ENCODE peak calls at places on chromosomes 16 and 17, in five cellular contexts. G is choroid plexus epithelial cell, E is foreskin fibroblast, N is Panc1, L is AG04450. O is an unnamed sample.

GRCh38 chr17:44272321-44272951 is 4.5 kb upstream of the SLC4A1 start:
- DNase-seq in G (no peak), N (no peak), E (no peak), L (no peak), O (no peak)

GRCh38 chr17:55381017-55381770 is 40.4 kb downstream of the MMD start:
- DNase-seq in E (no peak), L (no peak), G (no peak), N (no peak), O (no peak)

GRCh38 chr16:89193021-89193575 is 7.2 kb downstream of the SLC22A31 start:
- DNase-seq in E (peak; percentile 91), L (no peak), N (no peak), G (no peak), O (no peak)

GRCh38 chr17:73362697-73363096 is 50.9 kb upstream of the CDC42EP4 start:
- DNase-seq in L (no peak), G (no peak), N (no peak), E (no peak), O (no peak)

GRCh38 chr16:55257971-55258613 is 65.9 kb upstream of the IRX6 start:
- DNase-seq in G (peak; percentile 48), E (peak; percentile 46), N (no peak), L (no peak), O (peak; percentile 14)

GRCh38 chr16:57620316-57621231 is 7.9 kb upstream of the ADGRG1 start:
- DNase-seq in L (no peak), E (no peak), G (no peak), N (no peak), O (no peak)

GRCh38 chr17:1474402-1475189 is 17.9 kb downstream of the MYO1C start:
- DNase-seq in G (no peak), L (no peak), E (no peak), N (no peak), O (no peak)

GRCh38 chr17:16215965-16216316 is 607 bp upstream of the NCOR1 start:
- DNase-seq in N (no peak), E (peak; percentile 71), L (no peak), G (no peak), O (no peak)

GRCh38 chr17:38703742-38704644 is 1.1 kb upstream of the MLLT6 start:
- DNase-seq in N (no peak), G (peak; percentile 27), E (peak; percentile 60), L (no peak), O (no peak)

GRCh38 chr16:69057400-69058378 is 47.8 kb upstream of the HAS3 start:
- DNase-seq in L (no peak), G (peak; percentile 81), E (peak; percentile 92), N (peak; percentile 73), O (no peak)

GRCh38 chr17:72151565-72152391 is 31.0 kb downstream of the SOX9 start:
- DNase-seq in G (peak; percentile 38), N (peak; percentile 82), E (peak; percentile 86), L (no peak), O (no peak)

GRCh38 chr16:54180421-54181359 is 105.9 kb downstream of the IRX3 start:
- DNase-seq in G (no peak), L (no peak), E (no peak), N (no peak), O (no peak)

GRCh38 chr16:69709456-69710084 is 16.8 kb downstream of the NQO1 start:
- DNase-seq in N (no peak), L (no peak), G (peak; percentile 81), E (peak; percentile 78), O (peak; percentile 48)

GRCh38 chr17:56593741-56594527 is 435 bp downstream of the NOG start:
- DNase-seq in N (no peak), E (peak; percentile 84), L (no peak), G (peak; percentile 61), O (no peak)

GRCh38 chr16:25260416-25260815 is 2.8 kb upstream of the ZKSCAN2 start:
- DNase-seq in G (no peak), L (no peak), N (no peak), E (no peak), O (no peak)

GRCh38 chr17:2542056-2542455 is 30.4 kb upstream of the METTL16 start:
- DNase-seq in N (no peak), L (no peak), E (no peak), G (no peak), O (no peak)

GRCh38 chr16:54040480-54040879 is 246.1 kb downstream of the IRX3 start:
- DNase-seq in L (no peak), G (no peak), N (no peak), E (no peak), O (no peak)

GRCh38 chr16:15996432-15997109 is 47.2 kb downstream of the ABCC1 start:
- DNase-seq in G (peak; percentile 91), E (peak; percentile 95), L (peak; percentile 73), N (peak; percentile 99), O (peak; percentile 87)

GRCh38 chr16:71249399-71249798 is 18.9 kb upstream of the HYDIN start:
- DNase-seq in G (no peak), E (no peak), L (no peak), N (no peak), O (no peak)

GRCh38 chr17:68603027-68603426 is 1.9 kb upstream of the FAM20A start:
- DNase-seq in N (no peak), E (no peak), G (no peak), L (no peak), O (no peak)

GRCh38 chr17:62017912-62018311 is 47.2 kb downstream of the MED13 start:
- DNase-seq in N (no peak), L (no peak), G (peak; percentile 35), E (peak; percentile 39), O (no peak)

GRCh38 chr16:79150128-79150527 is 450.4 kb downstream of the MAF start:
- DNase-seq in L (no peak), N (no peak), E (no peak), G (no peak), O (no peak)

GRCh38 chr17:73401911-73402310 is 90.1 kb upstream of the CDC42EP4 start:
- DNase-seq in G (peak; percentile 91), L (no peak), N (no peak), E (peak; percentile 18), O (no peak)

GRCh38 chr17:50304781-50305404 is 30.6 kb downstream of the TMEM92 start:
- DNase-seq in E (peak; percentile 42), L (no peak), G (peak; percentile 43), N (no peak), O (no peak)

GRCh38 chr17:34820922-34821321 is 140.3 kb downstream of the CCT6B start:
- DNase-seq in N (no peak), E (no peak), G (no peak), L (no peak), O (no peak)

GRCh38 chr17:40344321-40345160 is 20.0 kb downstream of the GJD3 start:
- DNase-seq in G (no peak), L (no peak), E (no peak), N (no peak), O (no peak)

GRCh38 chr16:84726670-84727467 is 27.1 kb downstream of the USP10 start:
- DNase-seq in E (no peak), G (no peak), L (no peak), N (no peak), O (no peak)

GRCh38 chr17:8189711-8190477 is at the start of gene BORCS6:
- DNase-seq in E (peak; percentile 99), G (peak; percentile 99), N (peak; percentile 89), L (peak; percentile 97), O (peak; percentile 96)
- TF ChIP-seq CTCF in E (no peak), G (peak; percentile 2), N (no peak), L (peak; percentile 8), O (no peak)

DNA sequence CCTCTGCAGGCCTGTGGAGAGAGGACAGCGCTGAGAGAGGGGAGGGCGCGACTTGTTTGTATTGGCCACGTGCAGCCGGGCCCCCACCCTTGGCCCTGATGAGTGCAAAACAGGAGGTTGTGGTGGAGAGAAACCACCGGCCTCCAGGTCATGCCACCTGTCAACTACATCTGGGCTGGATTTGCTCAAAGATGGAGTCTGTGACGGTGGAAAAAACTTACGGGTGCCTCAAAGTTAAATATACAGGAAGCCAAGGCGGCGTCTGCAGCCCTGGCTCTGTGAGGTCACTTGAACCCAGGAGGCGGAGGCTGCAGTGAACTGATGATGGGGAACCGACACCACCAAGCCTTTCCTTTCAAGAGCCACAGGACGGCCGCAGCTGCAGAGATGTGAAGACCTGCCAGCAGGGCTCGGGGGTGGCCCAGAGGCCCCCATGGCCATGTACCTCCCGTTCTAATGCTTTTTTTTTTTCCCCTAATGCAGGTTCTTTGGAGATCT is 15.6 kb downstream of the C16orf74 start:
- DNase-seq in N (no peak), G (no peak), E (no peak), L (no peak), O (no peak)
- H3K4me3 ChIP-seq in N (no peak overlapping the region), G (no peak overlapping the region), E (no peak overlapping the region), L (no peak overlapping the region), O (no peak overlapping the region)

GRCh38 chr17:45925311-45925710 is 31.0 kb downstream of the MAPT start:
- DNase-seq in N (no peak), L (no peak), E (no peak), G (no peak), O (no peak)

GRCh38 chr17:45931677-45932076 is 37.3 kb downstream of the MAPT start:
- DNase-seq in N (no peak), L (no peak), E (no peak), G (no peak), O (no peak)

GRCh38 chr17:45930420-45930951 is 36.1 kb downstream of the MAPT start:
- DNase-seq in N (no peak), E (no peak), L (no peak), G (no peak), O (no peak)

GRCh38 chr17:45927247-45927646 is 32.9 kb downstream of the MAPT start:
- DNase-seq in E (no peak), L (no peak), G (no peak), N (no peak), O (no peak)

DNA sequence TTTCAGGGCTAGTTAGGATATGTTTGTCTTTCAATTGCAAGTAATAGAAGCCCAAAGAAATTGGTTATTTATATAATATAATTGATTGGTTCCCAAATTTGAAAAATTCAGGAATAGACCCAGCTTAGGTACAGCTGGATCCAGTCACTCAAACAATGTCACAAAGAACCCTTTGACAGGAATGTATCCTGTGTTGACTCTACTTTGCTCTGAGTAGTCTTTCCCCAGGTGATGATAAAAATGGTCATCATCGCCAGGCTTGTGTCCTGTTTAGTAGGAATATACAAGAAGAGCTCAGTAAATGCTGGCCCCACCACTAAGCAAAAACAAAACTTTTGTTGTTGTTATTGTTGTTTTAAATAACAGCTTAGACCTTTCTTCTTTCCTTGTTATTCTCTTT is 35.0 kb downstream of the MAPT start:
- DNase-seq in E (no peak), L (no peak), G (no peak), N (no peak), O (no peak)
- TF ChIP-seq CTCF in E (no peak), L (no peak), G (no peak), N (no peak), O (no peak)

DNA sequence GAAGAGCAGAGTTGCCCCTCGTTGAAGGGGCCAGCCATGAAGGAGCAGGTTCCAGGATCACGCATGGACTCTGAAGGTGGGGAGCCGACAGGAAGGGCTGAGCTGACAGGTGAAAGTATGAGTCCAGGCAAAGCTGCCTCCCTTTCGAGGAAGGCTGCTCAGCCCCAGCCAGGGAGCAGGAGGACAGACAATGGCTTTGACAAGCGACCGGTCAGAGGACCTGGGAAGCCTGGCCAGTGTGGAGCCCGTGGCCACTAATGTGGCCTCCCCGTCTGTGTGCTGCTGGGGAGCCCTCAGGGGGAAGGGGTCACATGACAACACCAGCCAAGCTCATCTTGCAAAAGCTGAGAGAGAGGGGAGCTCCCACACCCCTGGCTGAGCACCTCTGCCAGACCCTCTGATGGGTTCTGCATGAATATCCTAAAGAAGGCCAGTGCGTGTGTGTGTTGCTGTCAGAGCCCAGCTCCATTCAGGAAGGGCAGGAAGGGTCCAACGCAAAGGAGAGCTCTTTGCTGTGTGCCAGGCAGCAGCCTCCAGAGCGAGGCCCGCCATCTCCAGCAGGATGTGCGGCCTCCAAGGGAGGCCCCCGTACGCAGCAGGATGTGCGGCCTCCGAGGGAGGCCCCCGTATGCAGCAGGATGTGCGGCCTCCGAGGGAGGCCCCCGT is 102.3 kb upstream of the CHMP6 start:
- DNase-seq in L (no peak), N (no peak), G (no peak), E (no peak), O (no peak)
- H3K4me3 ChIP-seq in L (no peak overlapping the region), N (no peak overlapping the region), G (no peak overlapping the region), E (no peak overlapping the region), O (no peak overlapping the region)